ENCODE peak calls at places on chromosomes 6 and 20, in six cellular contexts. U is iris pigment epithelial cell; M is iPS DF 19.7; Z is activated naive CD8-positive, alpha-beta T cell treated with anti-CD3 and anti-CD28 coated beads, Interleukin-2, amount 10 ng/mL, durations not matched to agents 7 days and 5 days; N is fibroblast of lung; V is stimulated activated CD4-positive, alpha-beta T cell treated with anti-CD3 and anti-CD28 coated beads, Interleukin-1b, Interleukin-23, amount 100 ng/mL, for 24 hours. R is an unnamed sample.

GRCh38 chr6:63403725-63404124 is 83.9 kb upstream of the LGSN start:
- DNase-seq in U (no peak), M (no peak), Z (no peak), N (no peak), V (no peak), R (no peak)

GRCh38 chr6:109877028-109877726 is 100.9 kb upstream of the GPR6 start:
- DNase-seq in U (no peak), M (no peak), Z (no peak), N (no peak), V (no peak), R (no peak)

GRCh38 chr6:10412948-10413849 is 1.7 kb downstream of the TFAP2A start:
- DNase-seq in U (peak), M (no peak), Z (no peak), N (no peak), V (no peak), R (no peak)

GRCh38 chr6:82750570-82750969 is 315.1 kb downstream of the UBE3D start:
- DNase-seq in U (peak), M (no peak), Z (no peak), N (peak), V (no peak), R (no peak)

GRCh38 chr20:1302578-1303541 is 26.1 kb downstream of the SDCBP2 start:
- DNase-seq in U (no peak), M (no peak), Z (no peak), N (peak), V (no peak), R (no peak)

GRCh38 chr6:145801021-145801420 is 13.6 kb downstream of the FBXO30 start:
- DNase-seq in U (no peak), M (no peak), Z (no peak), N (no peak), V (no peak), R (no peak)

GRCh38 chr6:168381726-168382458 is 59.1 kb upstream of the SMOC2 start:
- DNase-seq in U (no peak), M (no peak), Z (no peak), N (no peak), V (no peak), R (no peak)

GRCh38 chr6:129621252-129621651 is 88.7 kb downstream of the ARHGAP18 start:
- DNase-seq in U (no peak), M (no peak), Z (no peak), N (no peak), V (no peak), R (no peak)

GRCh38 chr6:52186480-52186879 is 305 bp downstream of the IL17A start:
- DNase-seq in U (no peak), M (no peak), Z (no peak), N (no peak), V (no peak), R (peak)

GRCh38 chr6:138307816-138308727 is 69.6 kb upstream of the SMIM28 start:
- DNase-seq in U (peak), M (no peak), Z (no peak), N (peak), V (no peak), R (no peak)

GRCh38 chr6:72826744-72827438 is 205.0 kb downstream of the KCNQ5 start:
- DNase-seq in U (peak), M (no peak), Z (no peak), N (peak), V (no peak), R (no peak)

GRCh38 chr20:34998331-34998950 is 42.8 kb downstream of the MYH7B start:
- DNase-seq in U (no peak), M (no peak), Z (no peak), N (no peak), V (no peak), R (no peak)

GRCh38 chr20:4794846-4795245 is 73.1 kb downstream of the PRND start:
- DNase-seq in U (no peak), M (no peak), Z (no peak), N (peak), V (no peak), R (no peak)

GRCh38 chr20:23152308-23152892 is 66.3 kb upstream of the CD93 start:
- DNase-seq in U (peak), M (no peak), Z (no peak), N (peak), V (no peak), R (no peak)

GRCh38 chr6:42250509-42250908 is 32.8 kb upstream of the MRPS10 start:
- DNase-seq in U (no peak), M (no peak), Z (no peak), N (no peak), V (no peak), R (no peak)

GRCh38 chr6:138372711-138373463 is 4.8 kb upstream of the SMIM28 start:
- DNase-seq in U (peak), M (no peak), Z (no peak), N (peak), V (no peak), R (no peak)